ENCODE peak calls at places on chromosomes 16 and 17, in four cellular contexts. S is GM12878, B is H1, P is HepG2. H is an unnamed sample.

GRCh38 chr17:32504166-32504990 is 17.6 kb downstream of the CDK5R1 start:
- DNase-seq in S (no peak), P (no peak), B (no peak), H (no peak)

GRCh38 chr16:56198755-56199114 is 7.4 kb downstream of the GNAO1 start:
- DNase-seq in S (no peak), B (no peak), P (no peak), H (no peak)

GRCh38 chr16:74603848-74604247 is 3.1 kb downstream of the GLG1 start:
- DNase-seq in S (no peak), P (peak; percentile 33), B (no peak), H (no peak)

GRCh38 chr17:72342582-72343527 is 222.0 kb downstream of the SOX9 start:
- DNase-seq in B (no peak), S (no peak), P (no peak), H (peak; percentile 15)

GRCh38 chr17:80866050-80866793 is 125.4 kb upstream of the CHMP6 start:
- DNase-seq in S (peak; percentile 31), P (peak; percentile 56), B (peak; percentile 83), H (peak; percentile 67)

GRCh38 chr17:66200685-66201092 is 8.8 kb upstream of the CEP112 start:
- DNase-seq in B (peak; percentile 52), P (peak; percentile 87), S (no peak), H (peak; percentile 24)

GRCh38 chr16:87582221-87582965 is 19.9 kb upstream of the JPH3 start:
- DNase-seq in B (no peak), P (no peak), S (no peak), H (no peak)

GRCh38 chr16:88606146-88606757 is 32.1 kb upstream of the IL17C start:
- DNase-seq in P (no peak), B (no peak), S (no peak), H (no peak)

GRCh38 chr16:4376126-4376819 is 4.6 kb downstream of the VASN start:
- DNase-seq in S (no peak), P (no peak), B (no peak), H (no peak)

GRCh38 chr16:57430955-57431354 is 16.2 kb downstream of the CIAPIN1 start:
- DNase-seq in S (no peak), B (no peak), P (no peak), H (no peak)

GRCh38 chr17:62968445-62968923 is 2.4 kb downstream of the TANC2 start:
- DNase-seq in S (peak; percentile 24), P (peak; percentile 83), B (no peak), H (peak; percentile 85)

GRCh38 chr17:77344038-77344437 is 203.3 kb downstream of the SEC14L1 start:
- DNase-seq in B (no peak), S (no peak), P (no peak), H (no peak)

GRCh38 chr16:69931631-69932030 is 19.5 kb upstream of the CLEC18A start:
- DNase-seq in P (no peak), S (no peak), B (no peak), H (no peak)

GRCh38 chr17:50793007-50793406 is 25.7 kb upstream of the ANKRD40CL start:
- DNase-seq in B (no peak), S (no peak), P (no peak), H (no peak)

GRCh38 chr17:75784473-75785015 is at the start of gene UNK:
- DNase-seq in B (peak; percentile 97), P (peak; percentile 99), S (peak; percentile 96), H (peak; percentile 88)

GRCh38 chr16:4534151-4534790 is 4.3 kb downstream of the CDIP1 start:
- DNase-seq in S (no peak), B (no peak), P (no peak), H (no peak)

GRCh38 chr17:61551255-61551742 is 39.7 kb downstream of the NACA2 start:
- DNase-seq in S (no peak), P (peak; percentile 62), B (no peak), H (peak; percentile 10)

GRCh38 chr16:71837150-71837549 is 8.6 kb upstream of the ATXN1L start:
- DNase-seq in S (no peak), B (no peak), P (no peak), H (no peak)

GRCh38 chr16:87955302-87956168 is 4.3 kb downstream of the BANP start:
- DNase-seq in P (no peak), B (no peak), S (no peak), H (peak; percentile 26)

GRCh38 chr17:38916771-38917170 is 8.6 kb upstream of the LASP1NB start:
- DNase-seq in S (no peak), B (no peak), P (no peak), H (no peak)

GRCh38 chr17:60383379-60383778 is 8.6 kb downstream of the USP32 start:
- DNase-seq in P (no peak), S (no peak), B (no peak), H (no peak)

GRCh38 chr17:66508896-66509843 is 206.8 kb downstream of the PRKCA start:
- DNase-seq in P (no peak), S (no peak), B (no peak), H (peak; percentile 30)

GRCh38 chr16:9302102-9302501 is 210.7 kb downstream of the HAPSTR1 start:
- DNase-seq in B (no peak), P (no peak), S (no peak), H (no peak)

GRCh38 chr17:78337244-78338109 is 22.4 kb downstream of the SOCS3 start:
- DNase-seq in S (peak; percentile 87), P (no peak), B (no peak), H (no peak)

GRCh38 chr17:2025220-2025621 is at the start of gene RTN4RL1:
- DNase-seq in S (no peak), P (no peak), B (peak; percentile 69), H (peak; percentile 82)

GRCh38 chr17:48552453-48553189 is 7.7 kb upstream of the HOXB2 start:
- DNase-seq in B (no peak), P (no peak), S (no peak), H (no peak)

GRCh38 chr16:57104706-57105105 is 12.3 kb downstream of the CPNE2 start:
- DNase-seq in B (no peak), S (no peak), P (no peak), H (no peak)

GRCh38 chr17:78390241-78391050 is 12.0 kb downstream of the PGS1 start:
- DNase-seq in P (no peak), S (no peak), B (no peak), H (peak; percentile 42)

GRCh38 chr16:69477546-69477945 is 53.1 kb downstream of the CYB5B start:
- DNase-seq in B (no peak), S (no peak), P (no peak), H (no peak)

GRCh38 chr16:84357191-84357651 is 11.1 kb upstream of the ATP2C2 start:
- DNase-seq in B (no peak), S (no peak), P (no peak), H (no peak)

GRCh38 chr17:17822189-17822978 is 14.4 kb downstream of the SREBF1 start:
- DNase-seq in S (no peak), P (no peak), B (no peak), H (peak; percentile 51)

GRCh38 chr17:70483624-70484023 is 314.3 kb downstream of the KCNJ2 start:
- DNase-seq in P (no peak), S (no peak), B (no peak), H (no peak)

GRCh38 chr16:75254359-75254837 is 3.0 kb upstream of the BCAR1 start:
- DNase-seq in S (no peak), B (no peak), P (no peak), H (no peak)

GRCh38 chr17:49995055-49995738 is at the start of gene DLX3:
- DNase-seq in B (peak; percentile 88), S (no peak), P (no peak), H (no peak)

GRCh38 chr17:20008242-20009051 is 712 bp upstream of the SPECC1 start:
- DNase-seq in P (no peak), B (no peak), S (no peak), H (peak; percentile 47)

GRCh38 chr17:78970834-78971763 is 8.6 kb downstream of the LGALS3BP start:
- DNase-seq in B (peak; percentile 92), S (no peak), P (peak; percentile 81), H (peak; percentile 86)

GRCh38 chr17:7839890-7840260 is 5.9 kb downstream of the KDM6B start:
- DNase-seq in S (no peak), P (peak; percentile 28), B (no peak), H (peak; percentile 10)

GRCh38 chr16:85263214-85263613 is 150.9 kb upstream of the CIBAR2 start:
- DNase-seq in P (no peak), B (no peak), S (no peak), H (no peak)

GRCh38 chr17:38693700-38694329 is 11.3 kb upstream of the MLLT6 start:
- DNase-seq in S (no peak), P (peak; percentile 48), B (no peak), H (no peak)

GRCh38 chr16:11359370-11359769 is 14.1 kb downstream of the RMI2 start:
- DNase-seq in S (no peak), B (no peak), P (no peak), H (no peak)
- TF ChIP-seq BRCA1 in S (no peak), B (no peak), P (no peak), H (no peak)

GRCh38 chr16:59880626-59881025 is 1146.5 kb upstream of the GOT2 start:
- DNase-seq in S (no peak), B (no peak), P (no peak), H (no peak)
- TF ChIP-seq CREB1 in S (no peak), B (no peak), P (no peak), H (no peak)

GRCh38 chr16:66904846-66905632 is 13.6 kb downstream of the CDH16 start:
- DNase-seq in B (no peak), S (no peak), P (peak; percentile 88), H (no peak)
- TF ChIP-seq BRCA1 in B (no peak), S (no peak), P (no peak), H (no peak)

GRCh38 chr17:57121308-57122042 is 36.4 kb downstream of the AKAP1 start:
- DNase-seq in P (no peak), B (no peak), S (no peak), H (peak; percentile 59)

GRCh38 chr17:57125866-57126265 is 40.8 kb downstream of the AKAP1 start:
- DNase-seq in P (no peak), S (no peak), B (no peak), H (no peak)

GRCh38 chr17:57120814-57121213 is 35.8 kb downstream of the AKAP1 start:
- DNase-seq in P (peak; percentile 60), B (no peak), S (no peak), H (no peak)

GRCh38 chr17:57125406-57125805 is 40.4 kb downstream of the AKAP1 start:
- DNase-seq in S (no peak), P (no peak), B (no peak), H (no peak)

GRCh38 chr17:57124053-57124452 is 39.0 kb downstream of the AKAP1 start:
- DNase-seq in P (no peak), S (no peak), B (no peak), H (peak; percentile 30)
- TF ChIP-seq CREB1 in P (no peak), S (no peak), B (no peak), H (no peak)

GRCh38 chr16:48879173-48879926 is 269.4 kb upstream of the N4BP1 start:
- DNase-seq in S (no peak), B (no peak), P (no peak), H (no peak)

GRCh38 chr16:48881272-48881671 is 271.3 kb upstream of the N4BP1 start:
- DNase-seq in S (no peak), B (no peak), P (no peak), H (no peak)

GRCh38 chr16:48877946-48878345 is 268.0 kb upstream of the N4BP1 start:
- DNase-seq in S (no peak), B (no peak), P (no peak), H (no peak)
- TF ChIP-seq BRCA1 in S (no peak), B (no peak), P (no peak), H (no peak)

H was measured in K562.